ENCODE peak calls at places on chromosomes 16 and 17, in ten cellular contexts. U is pancreas; T is psoas muscle; Y is iPS DF 6.9; Q is aorta; O is sigmoid colon; L is DND-41; M is CD8-positive, alpha-beta T cell; H is Karpas-422; A is tibial artery. X is an unnamed sample.
A peak's percentile ranks its signal among the peaks of the same experiment; 100 is the strongest.

GRCh38 chr16:87219287-87219909 is 97.8 kb downstream of the C16orf95 start:
- DNase-seq in U (no peak), T (no peak), Y (no peak), Q (no peak), O (no peak), L (no peak), M (no peak), H (no peak), A (no peak), X (no peak)

GRCh38 chr16:23833960-23834685 is 1.7 kb upstream of the PRKCB start:
- DNase-seq in U (no peak), T (no peak), Y (no peak), Q (no peak), O (no peak), L (peak; percentile 58), M (no peak), H (no peak), A (no peak), X (peak; percentile 33)

GRCh38 chr17:17911003-17911613 is 61.1 kb downstream of the TOM1L2 start:
- DNase-seq in U (no peak), T (no peak), Y (no peak), Q (peak; percentile 55), O (peak; percentile 33), L (no peak), M (no peak), H (no peak), A (no peak), X (no peak)

GRCh38 chr16:5064915-5065314 is 841 bp downstream of the C16orf89 start:
- DNase-seq in U (no peak), T (no peak), Y (no peak), Q (peak; percentile 22), O (peak; percentile 14), L (no peak), M (no peak), H (no peak), A (no peak), X (no peak)

GRCh38 chr17:64707077-64707591 is 45.0 kb upstream of the SMURF2 start:
- DNase-seq in U (peak; percentile 59), T (peak; percentile 92), Y (no peak), Q (peak; percentile 95), O (peak; percentile 96), L (no peak), M (no peak), H (no peak), A (peak; percentile 95), X (no peak)

GRCh38 chr16:17564856-17565255 is 94.1 kb upstream of the XYLT1 start:
- DNase-seq in U (no peak), T (no peak), Y (no peak), Q (no peak), O (no peak), L (no peak), M (no peak), H (no peak), A (no peak), X (no peak)

GRCh38 chr16:29790949-29791844 is 646 bp downstream of the KIF22 start:
- DNase-seq in U (no peak), T (no peak), Y (no peak), Q (no peak), O (no peak), L (no peak), M (no peak), H (peak; percentile 67), A (no peak), X (no peak)

GRCh38 chr17:3944485-3945388 is 19.5 kb downstream of the ATP2A3 start:
- DNase-seq in U (peak; percentile 61), T (peak; percentile 86), Y (no peak), Q (peak; percentile 88), O (peak; percentile 86), L (no peak), M (peak; percentile 56), H (peak; percentile 84), A (peak; percentile 49), X (no peak)

GRCh38 chr16:77660311-77660710 is 62.0 kb upstream of the NUDT7 start:
- DNase-seq in U (no peak), T (no peak), Y (no peak), Q (no peak), O (no peak), L (no peak), M (no peak), H (peak; percentile 74), A (no peak), X (no peak)

GRCh38 chr16:85306071-85306792 is 194.0 kb upstream of the CIBAR2 start:
- DNase-seq in U (peak; percentile 81), T (peak; percentile 96), Y (no peak), Q (peak; percentile 96), O (peak; percentile 96), L (peak; percentile 73), M (peak; percentile 82), H (peak; percentile 81), A (peak; percentile 98), X (peak; percentile 94)

GRCh38 chr17:77085916-77086432 is 54.8 kb upstream of the SEC14L1 start:
- DNase-seq in U (no peak), T (no peak), Y (no peak), Q (no peak), O (no peak), L (peak; percentile 47), M (no peak), H (no peak), A (no peak), X (no peak)

GRCh38 chr17:164536-165235 is 16.8 kb downstream of the DOC2B start:
- DNase-seq in U (peak; percentile 30), T (no peak), Y (no peak), Q (no peak), O (no peak), L (peak; percentile 10), M (no peak), H (peak; percentile 67), A (peak; percentile 38), X (peak; percentile 26)

GRCh38 chr17:5443728-5444127 is 4.8 kb upstream of the C1QBP start:
- DNase-seq in U (no peak), T (no peak), Y (no peak), Q (no peak), O (no peak), L (no peak), M (no peak), H (peak; percentile 2), A (no peak), X (no peak)

GRCh38 chr17:5444209-5444608 is 5.3 kb upstream of the C1QBP start:
- DNase-seq in U (no peak), T (no peak), Y (no peak), Q (no peak), O (no peak), L (no peak), M (no peak), H (peak; percentile 29), A (no peak), X (no peak)

DNA sequence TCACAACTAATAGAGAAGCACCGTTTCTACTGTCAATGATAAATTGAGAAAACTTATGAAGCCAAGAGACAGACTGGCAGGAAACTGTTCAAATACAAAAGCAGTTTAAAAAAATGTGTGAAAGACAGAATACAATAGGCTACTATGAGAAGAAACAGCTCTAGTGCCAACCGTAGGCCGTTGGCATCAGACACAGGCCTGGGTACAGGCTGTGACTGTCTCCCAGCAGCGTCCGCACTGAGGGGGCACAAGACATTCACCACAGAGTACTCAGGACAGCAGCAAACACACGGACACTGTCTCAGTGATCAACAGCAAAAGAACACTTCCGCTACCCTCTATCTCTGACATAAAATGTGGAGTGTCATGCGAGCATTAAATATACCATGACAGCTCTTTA is 7.8 kb upstream of the C1QBP start:
- DNase-seq in U (no peak), T (no peak), Y (no peak), Q (no peak), O (no peak), L (no peak), M (no peak), H (no peak), A (no peak), X (no peak)
- H3K36me3 ChIP-seq in U (no peaks in the 10 kb centered on the region), T (peaks cover 12% of the 10 kb centered on the region), Y (peaks cover 29% of the 10 kb centered on the region), Q (peaks cover 6% of the 10 kb centered on the region), O (peaks cover 84% of the 10 kb centered on the region), L (peaks cover 86% of the 10 kb centered on the region), M (peaks cover 32% of the 10 kb centered on the region), H (peaks cover 50% of the 10 kb centered on the region), A (peaks cover 66% of the 10 kb centered on the region), X (peaks cover 59% of the 10 kb centered on the region)

DNA sequence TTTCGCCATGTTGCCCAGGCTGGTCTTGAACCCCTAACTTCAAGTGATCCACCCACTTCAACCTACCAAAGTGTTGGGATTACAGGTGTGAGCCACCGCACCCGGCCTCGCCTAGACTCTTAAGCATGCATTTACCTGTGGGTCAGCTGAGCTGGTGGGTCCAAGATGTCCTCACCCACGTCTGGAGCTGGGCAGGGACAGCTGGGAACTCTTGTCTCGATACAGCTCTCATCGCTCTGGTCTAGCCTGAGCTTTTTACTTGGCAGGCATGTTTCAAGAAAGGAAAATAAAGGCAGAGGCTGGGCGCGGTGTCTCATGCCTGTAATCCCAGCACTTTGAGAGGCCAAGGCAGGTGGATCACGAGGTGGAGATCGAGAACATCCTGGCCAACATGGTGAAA is 56.9 kb upstream of the PHOSPHO1 start:
- DNase-seq in U (no peak), T (no peak), Y (no peak), Q (no peak), O (no peak), L (no peak), M (no peak), H (no peak), A (no peak), X (no peak)
- H3K27ac ChIP-seq in U (no peak overlapping the region), T (no peak overlapping the region), Y (no peak overlapping the region), Q (no peak overlapping the region), O (no peak overlapping the region), L (no peak overlapping the region), M (no peak overlapping the region), H (no peak overlapping the region), A (no peak overlapping the region), X (no peak overlapping the region)

GRCh38 chr17:73989671-73990070 is 213.8 kb upstream of the RPL38 start:
- DNase-seq in U (no peak), T (no peak), Y (no peak), Q (no peak), O (no peak), L (no peak), M (no peak), H (no peak), A (no peak), X (no peak)

GRCh38 chr17:73987395-73987794 is 216.1 kb upstream of the RPL38 start:
- DNase-seq in U (no peak), T (no peak), Y (no peak), Q (no peak), O (no peak), L (no peak), M (no peak), H (no peak), A (no peak), X (no peak)

GRCh38 chr17:73988110-73988509 is 215.4 kb upstream of the RPL38 start:
- DNase-seq in U (no peak), T (no peak), Y (no peak), Q (no peak), O (no peak), L (no peak), M (no peak), H (no peak), A (no peak), X (no peak)

GRCh38 chr17:73991260-73991659 is 212.2 kb upstream of the RPL38 start:
- DNase-seq in U (no peak), T (no peak), Y (no peak), Q (no peak), O (no peak), L (no peak), M (no peak), H (no peak), A (no peak), X (no peak)

GRCh38 chr17:73990290-73990689 is 213.2 kb upstream of the RPL38 start:
- DNase-seq in U (no peak), T (no peak), Y (no peak), Q (no peak), O (no peak), L (no peak), M (no peak), H (no peak), A (no peak), X (no peak)
- H3K9me3 ChIP-seq in U (no peaks in the 10 kb centered on the region), T (no peaks in the 10 kb centered on the region), Y (no peaks in the 10 kb centered on the region), Q (no peaks in the 10 kb centered on the region), O (no peaks in the 10 kb centered on the region), L (no peaks in the 10 kb centered on the region), M (no peaks in the 10 kb centered on the region), H (no peaks in the 10 kb centered on the region), A (no peaks in the 10 kb centered on the region), X (no peaks in the 10 kb centered on the region)

GRCh38 chr16:88521674-88522073 is 48.5 kb upstream of the ZC3H18 start:
- DNase-seq in U (no peak), T (no peak), Y (no peak), Q (no peak), O (no peak), L (no peak), M (no peak), H (no peak), A (no peak), X (no peak)
- H3K36me3 ChIP-seq in U (no peaks in the 10 kb centered on the region), T (no peaks in the 10 kb centered on the region), Y (no peaks in the 10 kb centered on the region), Q (no peaks in the 10 kb centered on the region), O (no peaks in the 10 kb centered on the region), L (no peaks in the 10 kb centered on the region), M (no peaks in the 10 kb centered on the region), H (no peaks in the 10 kb centered on the region), A (no peaks in the 10 kb centered on the region), X (no peaks in the 10 kb centered on the region)

X was measured in CD4-positive, CD25-positive, alpha-beta regulatory T cell.